ENCODE peak calls at places on chromosomes 12 and 14, in ten cellular contexts. O, H, X, D, Y, G, J, U, Q and C are unnamed samples.

GRCh38 chr14:60250318-60251035 is 1.5 kb downstream of the PPM1A start:
- DNase-seq in O (no peak), H (peak; percentile 45), X (no peak), D (no peak), Y (peak; percentile 17), G (no peak), J (no peak), U (no peak), Q (no peak), C (no peak)

GRCh38 chr12:4216542-4216927 is 57.0 kb upstream of the CCND2 start:
- DNase-seq in O (no peak), H (peak; percentile 20), X (no peak), D (no peak), Y (no peak), G (peak; percentile 9), J (no peak), U (no peak), Q (no peak), C (peak; percentile 11)

GRCh38 chr12:96412431-96412830 is 12.2 kb upstream of the CDK17 start:
- DNase-seq in O (no peak), H (no peak), X (no peak), D (no peak), Y (no peak), G (no peak), J (no peak), U (no peak), Q (no peak), C (no peak)

GRCh38 chr14:56338674-56339073 is 220.5 kb downstream of the PELI2 start:
- DNase-seq in O (no peak), H (no peak), X (peak; percentile 41), D (peak; percentile 48), Y (no peak), G (no peak), J (no peak), U (no peak), Q (no peak), C (no peak)

GRCh38 chr12:26062566-26062965 is 62.3 kb downstream of the BHLHE41 start:
- DNase-seq in O (no peak), H (peak; percentile 57), X (peak; percentile 29), D (no peak), Y (no peak), G (no peak), J (no peak), U (no peak), Q (no peak), C (no peak)

GRCh38 chr12:6927379-6927991 is at the start of gene ATN1:
- DNase-seq in O (peak; percentile 42), H (peak; percentile 48), X (peak; percentile 79), D (peak; percentile 87), Y (peak; percentile 86), G (peak; percentile 92), J (no peak), U (no peak), Q (peak; percentile 92), C (peak; percentile 73)

GRCh38 chr12:95963104-95963503 is 20.0 kb downstream of the AMDHD1 start:
- DNase-seq in O (no peak), H (no peak), X (no peak), D (no peak), Y (no peak), G (no peak), J (no peak), U (peak; percentile 48), Q (no peak), C (no peak)

GRCh38 chr14:104114421-104115130 is 23.8 kb upstream of the KIF26A start:
- DNase-seq in O (no peak), H (no peak), X (no peak), D (no peak), Y (no peak), G (no peak), J (no peak), U (no peak), Q (no peak), C (no peak)

GRCh38 chr12:96989916-96990315 is 82.9 kb downstream of the NEDD1 start:
- DNase-seq in O (no peak), H (peak; percentile 66), X (no peak), D (peak; percentile 54), Y (peak; percentile 23), G (no peak), J (no peak), U (no peak), Q (no peak), C (no peak)

GRCh38 chr14:100819829-100820475 is 6.0 kb upstream of the MEG3 start:
- DNase-seq in O (no peak), H (no peak), X (no peak), D (no peak), Y (no peak), G (no peak), J (no peak), U (no peak), Q (no peak), C (no peak)

GRCh38 chr12:45342848-45343247 is 127.0 kb downstream of the ANO6 start:
- DNase-seq in O (no peak), H (no peak), X (no peak), D (no peak), Y (no peak), G (no peak), J (no peak), U (no peak), Q (no peak), C (no peak)

GRCh38 chr12:100229876-100230275 is 29.3 kb downstream of the ACTR6 start:
- DNase-seq in O (no peak), H (peak; percentile 95), X (no peak), D (peak; percentile 51), Y (no peak), G (no peak), J (no peak), U (peak; percentile 62), Q (no peak), C (no peak)

GRCh38 chr14:70143306-70143705 is 45.4 kb downstream of the SLC8A3 start:
- DNase-seq in O (no peak), H (no peak), X (no peak), D (no peak), Y (no peak), G (no peak), J (no peak), U (no peak), Q (no peak), C (no peak)

GRCh38 chr14:79408696-79409095 is 802.6 kb downstream of the DIO2 start:
- DNase-seq in O (no peak), H (no peak), X (no peak), D (no peak), Y (no peak), G (no peak), J (no peak), U (no peak), Q (no peak), C (no peak)

GRCh38 chr12:51811203-51811805 is 37.2 kb downstream of the FIGNL2 start:
- DNase-seq in O (no peak), H (no peak), X (no peak), D (no peak), Y (no peak), G (no peak), J (no peak), U (no peak), Q (no peak), C (no peak)

GRCh38 chr12:105590571-105590970 is 260.1 kb downstream of the C12orf75 start:
- DNase-seq in O (no peak), H (peak; percentile 84), X (peak; percentile 2), D (no peak), Y (no peak), G (no peak), J (no peak), U (no peak), Q (no peak), C (no peak)

GRCh38 chr12:132095520-132096409 is 48.4 kb downstream of the DDX51 start:
- DNase-seq in O (no peak), H (no peak), X (no peak), D (no peak), Y (no peak), G (no peak), J (no peak), U (no peak), Q (no peak), C (no peak)

GRCh38 chr14:41606249-41607118 is at the start of gene LRFN5:
- DNase-seq in O (no peak), H (peak; percentile 32), X (no peak), D (no peak), Y (no peak), G (no peak), J (no peak), U (no peak), Q (peak; percentile 56), C (no peak)

GRCh38 chr14:102095871-102096568 is 9.2 kb upstream of the HSP90AA1 start:
- DNase-seq in O (no peak), H (no peak), X (no peak), D (no peak), Y (no peak), G (no peak), J (no peak), U (no peak), Q (no peak), C (no peak)

GRCh38 chr12:27505124-27505523 is 18.9 kb upstream of the PPFIBP1 start:
- DNase-seq in O (no peak), H (no peak), X (peak; percentile 66), D (no peak), Y (no peak), G (no peak), J (no peak), U (no peak), Q (no peak), C (no peak)